ENCODE peak calls at places on chromosomes 16 and 17, in seven cellular contexts. C is BJ; S is CD8-positive, alpha-beta T cell; M is activated CD8-positive, alpha-beta T cell treated with anti-CD3 and anti-CD28 coated beads for 36 hours; Y is adrenal gland; A is astrocyte of the spinal cord; G is neural crest cell. P is an unnamed sample.

GRCh38 chr16:76441391-76441790 is 164.2 kb downstream of the CNTNAP4 start:
- DNase-seq in C (no peak), S (no peak), M (no peak), Y (no peak), A (no peak), G (no peak), P (no peak)

GRCh38 chr17:78281249-78281865 is 49.9 kb downstream of the TMEM235 start:
- DNase-seq in C (no peak), S (no peak), M (no peak), Y (no peak), A (no peak), G (no peak), P (no peak)

GRCh38 chr17:28760987-28761562 is 17.3 kb downstream of the TRAF4 start:
- DNase-seq in C (no peak), S (no peak), M (no peak), Y (peak), A (peak), G (no peak), P (no peak)

GRCh38 chr16:3706253-3707145 is 10.8 kb downstream of the TRAP1 start:
- DNase-seq in C (no peak), S (no peak), M (no peak), Y (no peak), A (no peak), G (no peak), P (no peak)

GRCh38 chr17:81210466-81210865 is 12.3 kb downstream of the CEP131 start:
- DNase-seq in C (no peak), S (no peak), M (no peak), Y (no peak), A (no peak), G (no peak), P (no peak)

GRCh38 chr16:55508941-55509920 is at the start of gene LPCAT2:
- DNase-seq in C (peak), S (no peak), M (peak), Y (peak), A (peak), G (peak), P (peak)

GRCh38 chr17:13813347-13814240 is 211.9 kb upstream of the HS3ST3A1 start:
- DNase-seq in C (no peak), S (no peak), M (no peak), Y (no peak), A (no peak), G (no peak), P (no peak)

GRCh38 chr17:77330602-77331081 is 189.9 kb downstream of the SEC14L1 start:
- DNase-seq in C (no peak), S (no peak), M (no peak), Y (peak), A (no peak), G (no peak), P (no peak)

GRCh38 chr17:16652847-16653366 is 743 bp downstream of the ZNF624 start:
- DNase-seq in C (no peak), S (no peak), M (no peak), Y (no peak), A (no peak), G (no peak), P (no peak)

GRCh38 chr17:386145-386876 is 33.7 kb upstream of the RPH3AL start:
- DNase-seq in C (no peak), S (peak), M (peak), Y (peak), A (peak), G (peak), P (no peak)

GRCh38 chr17:79146562-79146961 is 71.9 kb downstream of the ENGASE start:
- DNase-seq in C (no peak), S (no peak), M (no peak), Y (no peak), A (no peak), G (no peak), P (no peak)

GRCh38 chr16:886084-886543 is 84.7 kb downstream of the LMF1 start:
- DNase-seq in C (no peak), S (no peak), M (no peak), Y (no peak), A (no peak), G (no peak), P (no peak)

GRCh38 chr16:84947022-84947421 is 64.3 kb downstream of the ZDHHC7 start:
- DNase-seq in C (no peak), S (no peak), M (no peak), Y (peak), A (no peak), G (no peak), P (no peak)

GRCh38 chr16:80972611-80973010 is 34.1 kb downstream of the CMC2 start:
- DNase-seq in C (no peak), S (no peak), M (no peak), Y (no peak), A (no peak), G (no peak), P (no peak)

GRCh38 chr16:2285731-2286191 is 17.8 kb upstream of the RNPS1 start:
- DNase-seq in C (no peak), S (no peak), M (no peak), Y (no peak), A (no peak), G (no peak), P (no peak)

GRCh38 chr17:40069751-40070643 is 7.2 kb downstream of the THRA start:
- DNase-seq in C (no peak), S (peak), M (peak), Y (peak), A (peak), G (no peak), P (no peak)

GRCh38 chr17:19877546-19877945 is 9.8 kb upstream of the ULK2 start:
- DNase-seq in C (no peak), S (no peak), M (no peak), Y (no peak), A (no peak), G (no peak), P (no peak)

GRCh38 chr16:1312903-1313302 is 3.5 kb downstream of the UBE2I start:
- DNase-seq in C (no peak), S (no peak), M (no peak), Y (no peak), A (no peak), G (no peak), P (no peak)

GRCh38 chr17:61403846-61404701 is 4.4 kb downstream of the TBX2 start:
- DNase-seq in C (no peak), S (no peak), M (no peak), Y (peak), A (no peak), G (no peak), P (no peak)

DNA sequence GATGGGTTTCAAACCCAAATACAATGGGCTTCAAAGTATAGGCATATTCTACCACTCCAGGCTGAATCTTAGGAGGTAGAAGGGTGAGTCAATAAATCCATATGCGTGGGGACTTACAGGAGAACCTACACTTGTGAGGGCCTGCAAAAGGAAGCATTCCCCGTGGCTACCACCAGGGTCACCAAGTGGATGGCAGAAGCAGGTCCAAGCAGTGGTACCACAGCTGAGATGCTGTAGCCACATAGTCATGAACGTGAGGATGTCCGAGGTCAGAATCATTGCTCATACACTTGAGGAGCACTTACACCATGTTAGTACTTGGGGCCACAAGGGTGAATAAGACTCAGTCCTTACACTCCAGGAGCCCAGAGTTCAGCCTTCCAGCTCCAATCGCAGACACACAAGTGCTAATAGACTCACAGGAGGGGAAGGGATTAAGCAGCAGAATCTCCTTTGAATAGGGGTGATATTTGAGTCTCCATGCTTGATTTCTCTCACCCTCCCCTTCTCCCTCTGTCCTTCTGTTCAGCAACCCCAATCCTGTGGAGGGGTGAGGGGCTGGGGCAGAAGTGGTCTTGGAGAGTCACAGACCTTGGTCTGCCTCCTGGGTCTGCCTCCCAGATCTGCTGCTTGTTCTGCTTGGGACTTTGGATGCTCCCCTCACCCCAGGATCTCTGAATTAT is 42.5 kb upstream of the ASIC2 start:
- DNase-seq in C (no peak), S (no peak), M (peak), Y (no peak), A (no peak), G (no peak), P (no peak)
- TF ChIP-seq CTCF in C (no peak), S (no peak), M (no peak), Y (no peak), A (no peak), G (peak), P (peak)

GRCh38 chr17:43349142-43349541 is 49.7 kb upstream of the ARL4D start:
- DNase-seq in C (no peak), S (no peak), M (no peak), Y (no peak), A (no peak), G (no peak), P (no peak)
- TF ChIP-seq CTCF in C (no peak), S (no peak), M (no peak), Y (no peak), A (peak), G (peak), P (no peak)

DNA sequence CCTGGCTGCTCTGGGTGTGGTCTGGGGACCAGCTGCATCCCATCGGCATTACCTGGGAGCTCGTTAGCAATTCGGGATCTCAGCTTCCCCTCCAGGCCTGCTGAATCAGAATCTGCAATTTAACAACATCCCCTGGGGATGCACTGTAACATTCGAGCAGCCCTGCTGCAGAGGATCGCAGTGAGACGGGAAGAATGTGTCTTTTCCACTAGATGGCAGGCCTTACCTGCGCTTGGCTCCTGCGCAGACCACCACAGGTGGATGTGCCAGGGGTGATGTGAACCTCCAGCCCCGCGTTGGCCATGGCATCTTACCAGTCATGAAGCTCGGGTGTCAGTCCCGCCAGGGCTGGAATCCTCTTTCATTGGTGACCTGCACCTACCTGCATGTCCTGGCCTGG is 209.9 kb downstream of the PRKCB start:
- DNase-seq in C (no peak), S (no peak), M (no peak), Y (no peak), A (no peak), G (peak), P (no peak)
- TF ChIP-seq CTCF in C (no peak), S (no peak), M (no peak), Y (peak), A (no peak), G (peak), P (no peak)

GRCh38 chr16:30142672-30143346 is 19.8 kb upstream of the MAPK3 start:
- DNase-seq in C (no peak), S (no peak), M (peak), Y (peak), A (no peak), G (no peak), P (no peak)
- TF ChIP-seq CTCF in C (no peak), S (peak), M (no peak), Y (peak), A (no peak), G (no peak), P (no peak)

GRCh38 chr16:70579648-70580630 is 56.3 kb downstream of the SF3B3 start:
- DNase-seq in C (no peak), S (no peak), M (no peak), Y (peak), A (no peak), G (no peak), P (no peak)

GRCh38 chr16:70578035-70578434 is 54.4 kb downstream of the SF3B3 start:
- DNase-seq in C (no peak), S (no peak), M (no peak), Y (no peak), A (no peak), G (no peak), P (no peak)

GRCh38 chr16:70586731-70587130 is 59.6 kb upstream of the IL34 start:
- DNase-seq in C (no peak), S (no peak), M (no peak), Y (no peak), A (no peak), G (no peak), P (no peak)

GRCh38 chr16:70579248-70579647 is 55.6 kb downstream of the SF3B3 start:
- DNase-seq in C (no peak), S (no peak), M (no peak), Y (no peak), A (no peak), G (no peak), P (no peak)

GRCh38 chr16:70582280-70582978 is 58.8 kb downstream of the SF3B3 start:
- DNase-seq in C (no peak), S (no peak), M (peak), Y (no peak), A (no peak), G (no peak), P (no peak)
- TF ChIP-seq CTCF in C (peak), S (no peak), M (peak), Y (no peak), A (peak), G (peak), P (peak)

DNA sequence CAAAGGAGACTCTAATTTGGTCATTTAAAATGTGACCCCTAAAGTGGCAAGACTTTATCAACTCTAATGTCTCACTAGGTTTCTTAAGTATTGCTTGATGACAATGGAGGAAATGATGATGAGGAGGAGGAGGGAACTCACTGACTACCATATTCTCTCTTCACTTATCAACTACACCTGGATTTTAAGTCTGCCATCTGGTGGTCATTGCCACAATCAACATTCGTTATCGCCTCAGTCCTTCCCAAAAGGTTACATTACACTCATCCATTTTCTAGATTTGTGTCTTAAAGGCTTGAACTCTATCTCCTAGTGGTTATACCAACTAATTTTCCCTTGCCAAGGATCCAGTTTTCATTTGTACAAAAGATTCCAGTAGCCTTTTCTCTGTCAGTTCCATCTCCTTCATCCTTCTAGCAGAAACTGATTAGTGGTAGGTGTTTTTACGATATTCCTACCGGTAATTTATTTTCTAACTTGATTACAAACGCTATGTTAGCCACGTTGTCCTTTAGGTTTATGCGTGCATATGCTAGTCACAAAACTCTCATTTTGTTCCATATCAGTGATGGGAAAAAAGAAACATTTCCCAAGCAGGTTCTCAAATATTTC is 114.6 kb upstream of the NOG start:
- DNase-seq in C (no peak), S (no peak), M (peak), Y (no peak), A (peak), G (no peak), P (no peak)
- TF ChIP-seq CTCF in C (peak), S (peak), M (peak), Y (peak), A (peak), G (peak), P (peak)

DNA sequence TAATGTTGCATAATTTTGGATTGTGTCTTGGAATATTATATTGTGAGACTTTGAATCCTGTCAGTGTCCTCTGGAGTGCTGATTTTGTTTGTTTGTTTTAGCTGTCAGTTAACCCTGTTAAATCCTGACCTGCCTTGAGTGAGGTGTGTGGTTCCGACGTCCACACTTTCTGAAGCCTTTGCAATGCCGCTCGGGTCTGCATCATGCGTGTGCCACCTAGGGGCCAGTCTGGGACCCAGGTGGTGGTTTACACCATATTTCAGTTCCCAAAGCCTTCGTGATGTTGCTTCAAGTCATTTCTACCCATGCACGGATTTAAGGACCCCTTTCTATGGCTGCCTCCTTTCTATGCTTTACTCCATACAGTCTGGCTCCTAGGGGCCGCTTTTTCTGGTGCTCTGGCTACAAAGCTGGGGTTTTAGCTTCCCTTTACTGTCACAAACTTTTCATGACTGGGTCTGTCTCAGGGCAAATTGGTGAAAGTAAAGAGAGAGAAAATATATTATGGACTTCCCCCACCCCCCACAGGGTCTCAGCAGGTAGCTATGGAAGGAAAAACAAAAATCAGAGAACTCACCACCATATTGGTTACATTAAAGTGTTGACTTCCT is 11.4 kb upstream of the OR4D1 start:
- DNase-seq in C (no peak), S (no peak), M (no peak), Y (no peak), A (no peak), G (no peak), P (no peak)
- TF ChIP-seq CTCF in C (peak), S (no peak), M (no peak), Y (no peak), A (peak), G (peak), P (peak)

DNA sequence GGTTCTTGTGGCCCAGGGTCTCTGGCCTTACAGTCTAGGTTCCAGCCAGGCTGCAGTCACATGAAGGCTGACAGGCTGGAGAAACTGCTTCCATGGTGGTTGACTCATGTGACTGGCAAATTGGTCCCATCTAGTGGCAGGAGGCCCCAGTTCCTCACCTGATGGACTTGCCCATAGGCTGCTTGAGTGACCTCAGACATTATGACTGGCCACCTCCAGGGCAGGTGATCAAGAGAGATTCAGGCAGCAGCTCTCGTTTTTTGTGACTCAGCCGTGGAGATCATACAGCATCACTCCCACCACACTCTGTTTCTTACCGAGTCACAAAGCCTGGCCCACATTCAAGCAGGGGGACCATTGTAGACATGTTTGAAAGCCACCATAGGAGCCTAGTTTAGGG is 34.5 kb downstream of the SIAH1 start:
- DNase-seq in C (no peak), S (no peak), M (peak), Y (no peak), A (no peak), G (no peak), P (no peak)
- TF ChIP-seq CTCF in C (no peak), S (no peak), M (no peak), Y (no peak), A (no peak), G (no peak), P (no peak)

P was measured in AG04450.